ENCODE peak calls at places on chromosomes 6 and 20, in six cellular contexts. H, W, S, C, A and Y are unnamed samples.

GRCh38 chr6:135465307-135465706 is 32.2 kb downstream of the AHI1 start:
- DNase-seq in H (no peak), W (no peak), S (no peak), C (no peak), A (no peak), Y (no peak)

GRCh38 chr6:145547596-145548325 is 187.6 kb downstream of the EPM2A start:
- DNase-seq in H (no peak), W (no peak), S (no peak), C (no peak), A (no peak), Y (no peak)

GRCh38 chr20:12927489-12927888 is 81.3 kb upstream of the SPTLC3 start:
- DNase-seq in H (peak), W (no peak), S (no peak), C (no peak), A (no peak), Y (no peak)

GRCh38 chr6:143772662-143773061 is 70.5 kb upstream of the LTV1 start:
- DNase-seq in H (no peak), W (no peak), S (no peak), C (no peak), A (no peak), Y (no peak)

GRCh38 chr20:49792006-49792405 is 20.6 kb upstream of the SLC9A8 start:
- DNase-seq in H (peak), W (no peak), S (no peak), C (no peak), A (no peak), Y (no peak)

GRCh38 chr20:39849664-39850063 is 839.4 kb downstream of the MAFB start:
- DNase-seq in H (peak), W (peak), S (no peak), C (no peak), A (no peak), Y (no peak)

GRCh38 chr6:122810189-122810588 is 21.1 kb downstream of the SMPDL3A start:
- DNase-seq in H (no peak), W (no peak), S (no peak), C (no peak), A (no peak), Y (no peak)

GRCh38 chr20:43939762-43940121 is 25.1 kb downstream of the TOX2 start:
- DNase-seq in H (no peak), W (no peak), S (no peak), C (no peak), A (no peak), Y (no peak)

GRCh38 chr6:108581237-108581931 is 20.7 kb downstream of the FOXO3 start:
- DNase-seq in H (peak), W (peak), S (no peak), C (no peak), A (no peak), Y (no peak)

GRCh38 chr20:64057628-64058498 is 5.1 kb upstream of the TCEA2 start:
- DNase-seq in H (peak), W (peak), S (peak), C (no peak), A (peak), Y (peak)

DNA sequence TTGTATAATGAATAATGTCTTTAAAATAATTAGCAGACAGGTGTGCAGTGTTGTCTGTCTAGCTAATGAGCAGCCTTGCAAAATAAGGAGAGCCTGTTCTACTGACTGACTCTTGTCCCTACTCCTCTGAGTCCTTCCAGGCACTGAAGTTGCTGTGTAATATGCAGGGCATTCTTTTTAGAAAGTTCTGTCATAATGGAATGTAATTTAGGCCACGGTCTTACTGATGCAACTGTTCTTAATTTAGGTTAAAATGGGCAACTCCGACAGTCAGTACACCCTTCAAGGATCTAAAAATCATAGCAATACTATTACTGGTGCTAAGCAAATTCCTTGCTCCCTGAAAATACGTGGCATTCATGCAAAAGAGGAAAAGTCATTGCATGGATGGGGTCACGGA is 133.9 kb downstream of the TIAM2 start:
- DNase-seq in H (no peak), W (no peak), S (no peak), C (no peak), A (no peak), Y (no peak)
- H3K27ac ChIP-seq in H (no peak), W (no peak), S (no peak), C (no peak), A (no peak), Y (no peak)

DNA sequence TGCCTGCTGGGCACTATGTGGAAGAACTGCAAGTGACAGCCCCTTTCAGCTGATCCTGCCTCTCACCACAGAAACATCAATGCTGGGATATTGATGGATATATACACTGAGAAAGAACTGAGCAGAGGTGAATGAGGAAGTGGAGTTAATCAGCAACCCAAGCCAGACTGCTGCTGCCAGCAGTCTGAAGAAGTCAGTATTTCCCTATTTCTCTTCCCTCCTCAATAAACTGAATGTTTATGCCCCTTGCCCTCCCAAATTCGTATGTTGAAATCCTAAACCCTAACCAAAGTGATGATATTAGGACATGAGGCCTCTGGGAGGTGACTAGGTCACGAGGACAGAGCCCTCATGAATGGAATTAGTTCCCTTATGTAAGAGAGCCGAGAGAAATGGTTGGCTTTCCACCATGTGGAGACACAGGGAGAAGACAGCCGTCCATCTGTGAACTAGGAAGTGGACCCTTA is 76.3 kb downstream of the CDK19 start:
- DNase-seq in H (no peak), W (no peak), S (peak), C (no peak), A (no peak), Y (peak)
- TF ChIP-seq SMC3 in H (no peak), W (no peak), S (no peak), C (no peak), A (no peak), Y (no peak)

DNA sequence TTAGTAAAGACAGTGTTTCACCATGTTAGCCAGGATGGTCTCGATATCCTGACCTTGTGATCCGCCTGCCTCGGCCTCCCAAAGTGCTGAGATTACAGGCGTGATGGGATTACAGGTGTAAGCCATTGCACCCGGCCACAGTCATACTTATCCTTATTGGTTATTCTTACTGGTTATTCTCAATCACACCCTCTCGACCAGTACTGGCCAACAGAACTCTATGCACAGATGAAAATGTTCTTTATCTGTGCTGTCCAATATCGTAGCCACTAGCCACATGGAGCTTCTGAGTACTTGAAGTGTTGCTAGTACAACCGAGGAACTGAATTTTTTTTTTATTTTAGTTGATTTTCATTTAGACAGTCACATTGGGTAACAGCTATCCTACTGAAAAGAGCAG is 63.5 kb downstream of the CNKSR3 start:
- DNase-seq in H (no peak), W (no peak), S (no peak), C (no peak), A (no peak), Y (no peak)
- H3K27ac ChIP-seq in H (no peak), W (peak), S (no peak), C (no peak), A (no peak), Y (no peak)

DNA sequence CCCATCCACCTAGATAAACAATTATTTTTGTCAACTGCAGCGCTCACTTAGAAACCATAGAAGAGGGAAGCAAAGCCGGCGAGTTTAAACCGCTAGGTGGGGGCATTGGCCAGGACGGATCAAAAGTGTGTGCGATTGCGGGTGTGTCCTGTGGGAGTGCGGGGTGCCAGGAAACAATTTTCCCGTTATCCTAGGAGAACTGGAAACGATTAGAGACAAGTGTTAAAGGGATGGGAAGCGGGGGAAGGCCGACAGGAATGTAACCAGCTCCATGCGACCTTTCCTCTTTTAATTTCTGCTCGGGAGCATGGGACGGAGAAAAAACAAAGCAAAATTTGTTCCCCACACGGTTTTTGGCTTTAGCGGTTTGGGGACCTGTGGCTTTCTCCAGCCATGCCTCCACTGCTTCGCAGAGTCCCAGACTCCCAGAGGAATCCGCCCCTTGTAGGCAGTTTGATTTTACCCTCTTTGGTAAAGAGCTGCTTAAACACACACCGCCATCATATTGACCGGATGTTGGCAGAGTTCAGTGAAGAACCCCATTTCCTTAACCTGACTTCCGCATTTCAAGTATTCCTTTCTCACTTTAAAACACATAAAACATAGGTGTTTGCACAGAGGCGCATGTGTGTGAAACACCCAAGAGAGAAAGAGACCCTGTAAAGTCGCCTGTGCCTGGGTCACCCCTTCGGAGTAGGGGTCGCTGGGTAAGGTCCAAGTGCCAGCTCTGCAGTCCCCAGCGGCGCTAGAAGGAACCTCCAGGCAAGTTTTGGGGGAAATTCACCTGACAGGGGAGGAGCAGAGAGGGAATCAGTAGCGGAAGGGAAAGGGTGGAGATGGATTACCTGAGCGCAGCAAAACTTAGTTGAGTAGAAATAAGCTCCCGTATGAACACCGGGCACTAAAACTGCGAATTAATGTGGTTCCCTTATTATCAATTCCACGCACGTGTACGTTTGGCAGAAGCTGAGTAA is 3.1 kb upstream of the HTR1B start:
- DNase-seq in H (peak), W (peak), S (peak), C (no peak), A (no peak), Y (peak)
- TF ChIP-seq SMC3 in H (peak), W (peak), S (no peak), C (peak), A (no peak), Y (peak)

GRCh38 chr6:166515072-166515810 is 71.2 kb downstream of the RAMACL start:
- DNase-seq in H (peak), W (no peak), S (peak), C (no peak), A (peak), Y (peak)

GRCh38 chr6:166511316-166511715 is 75.2 kb downstream of the RAMACL start:
- DNase-seq in H (no peak), W (no peak), S (no peak), C (no peak), A (no peak), Y (no peak)

GRCh38 chr6:166512567-166512966 is 73.9 kb downstream of the RAMACL start:
- DNase-seq in H (no peak), W (no peak), S (no peak), C (no peak), A (no peak), Y (no peak)

GRCh38 chr6:166516256-166516655 is 70.2 kb downstream of the RAMACL start:
- DNase-seq in H (peak), W (no peak), S (no peak), C (no peak), A (no peak), Y (no peak)

DNA sequence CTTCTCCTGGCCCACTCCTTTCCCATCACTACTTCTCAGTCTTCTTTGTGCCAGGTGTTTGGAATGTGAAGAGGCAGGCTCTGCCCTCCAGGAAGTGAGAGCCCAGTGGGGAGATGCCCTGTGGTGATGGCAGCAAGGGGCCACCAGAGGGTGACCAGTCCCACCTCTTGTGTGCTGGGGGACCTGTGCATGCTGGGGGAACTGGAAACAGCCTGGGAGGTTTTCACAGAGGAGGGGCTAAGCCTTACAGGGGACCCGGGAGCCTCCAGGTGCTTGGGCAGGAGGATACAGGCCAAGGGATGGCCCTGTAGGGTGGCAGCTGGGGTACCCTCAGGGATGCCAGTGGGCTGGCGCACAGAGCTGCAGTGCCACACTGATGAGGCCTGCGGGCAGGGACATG is 72.3 kb downstream of the RAMACL start:
- DNase-seq in H (peak), W (no peak), S (no peak), C (no peak), A (no peak), Y (no peak)
- H3K27ac ChIP-seq in H (no peak), W (no peak), S (no peak), C (no peak), A (no peak), Y (no peak)

GRCh38 chr6:25138697-25139051 is 140.5 kb upstream of the CARMIL1 start:
- DNase-seq in H (peak), W (no peak), S (no peak), C (no peak), A (no peak), Y (no peak)

GRCh38 chr6:25138024-25138696 is 141.0 kb upstream of the CARMIL1 start:
- DNase-seq in H (peak), W (peak), S (no peak), C (peak), A (no peak), Y (peak)

GRCh38 chr6:25136879-25137278 is 142.3 kb upstream of the CARMIL1 start:
- DNase-seq in H (no peak), W (no peak), S (no peak), C (no peak), A (no peak), Y (no peak)

GRCh38 chr6:25133479-25133878 is 145.7 kb upstream of the CARMIL1 start:
- DNase-seq in H (no peak), W (no peak), S (no peak), C (no peak), A (no peak), Y (no peak)

DNA sequence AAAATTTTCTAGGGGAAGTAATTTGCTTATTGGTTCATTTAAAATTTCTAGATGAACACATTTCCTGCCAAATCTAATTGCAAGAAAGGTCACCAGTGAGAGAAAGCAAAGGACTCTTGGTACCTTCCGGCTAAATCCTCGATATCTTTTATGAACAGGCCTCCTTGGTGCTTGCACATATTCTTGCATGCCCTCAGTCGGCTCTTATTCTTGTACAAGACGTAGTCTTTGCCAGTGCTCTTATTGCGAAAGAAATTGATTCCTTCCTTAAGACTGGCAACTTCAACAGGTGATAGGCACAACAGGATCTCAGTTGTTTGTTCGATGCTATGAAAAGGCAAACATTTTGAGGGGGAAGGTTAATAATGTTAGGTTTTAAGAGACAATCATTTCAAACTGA is 141.7 kb upstream of the CARMIL1 start:
- DNase-seq in H (no peak), W (no peak), S (no peak), C (no peak), A (no peak), Y (no peak)
- TF ChIP-seq SMC3 in H (no peak), W (no peak), S (no peak), C (no peak), A (no peak), Y (no peak)

GRCh38 chr6:8392569-8392968 is 42.8 kb downstream of the SLC35B3 start:
- DNase-seq in H (no peak), W (no peak), S (no peak), C (no peak), A (no peak), Y (no peak)
- H3K27ac ChIP-seq in H (no peak), W (no peak), S (no peak), C (no peak), A (no peak), Y (no peak)

GRCh38 chr20:46296526-46297250 is 11.6 kb downstream of the CDH22 start:
- DNase-seq in H (no peak), W (no peak), S (no peak), C (no peak), A (no peak), Y (no peak)
- TF ChIP-seq SMC3 in H (no peak), W (no peak), S (no peak), C (no peak), A (no peak), Y (no peak)